ENCODE peak calls at places on chromosomes 5 and 9, in six cellular contexts. K is H1, U is GM12878, C is HepG2, I is GM12891, V is K562. Y is an unnamed sample.

GRCh38 chr9:130446111-130446861 is 1.5 kb downstream of the ASS1 start:
- DNase-seq in U (no peak), K (peak; percentile 67), I (no peak), V (peak; percentile 44), C (peak; percentile 38), Y (no peak)

GRCh38 chr5:53874409-53874808 is 314.0 kb downstream of the NDUFS4 start:
- DNase-seq in U (no peak), K (peak; percentile 54), C (no peak), V (peak; percentile 22), I (no peak), Y (no peak)

GRCh38 chr5:21212026-21212425 is 1224.0 kb upstream of the CDH18 start:
- DNase-seq in V (no peak), U (no peak), C (no peak), I (no peak), K (no peak), Y (no peak)

GRCh38 chr5:142845402-142845901 is 75.3 kb downstream of the ARHGAP26 start:
- DNase-seq in U (peak; percentile 31), C (no peak), I (no peak), V (no peak), K (no peak), Y (no peak)

GRCh38 chr9:34072868-34073590 is 24.3 kb upstream of the UBAP2 start:
- DNase-seq in V (no peak), C (peak; percentile 94), K (peak; percentile 49), I (no peak), U (no peak), Y (no peak)

GRCh38 chr5:163964650-163965049 is 459.2 kb downstream of the MAT2B start:
- DNase-seq in K (no peak), U (no peak), C (no peak), V (no peak), I (no peak), Y (no peak)

GRCh38 chr9:137543237-137543963 is 6.8 kb downstream of the PNPLA7 start:
- DNase-seq in I (no peak), C (no peak), V (no peak), K (no peak), U (no peak), Y (no peak)

GRCh38 chr9:123776856-123777560 is 152.9 kb downstream of the DENND1A start:
- DNase-seq in U (no peak), K (no peak), I (no peak), V (no peak), C (no peak), Y (no peak)

GRCh38 chr5:60549841-60550240 is 150.1 kb downstream of the DEPDC1B start:
- DNase-seq in I (no peak), C (no peak), U (no peak), V (no peak), K (no peak), Y (no peak)

GRCh38 chr5:1998716-1999317 is 116.1 kb upstream of the IRX4 start:
- DNase-seq in V (no peak), U (no peak), I (no peak), K (no peak), C (no peak), Y (no peak)

GRCh38 chr5:146475190-146475801 is 28.2 kb downstream of the TCERG1 start:
- DNase-seq in C (no peak), K (no peak), I (no peak), U (no peak), V (no peak), Y (no peak)

GRCh38 chr9:129561594-129562281 is 59.2 kb downstream of the C9orf50 start:
- DNase-seq in I (no peak), U (no peak), V (no peak), K (no peak), C (no peak), Y (no peak)

GRCh38 chr9:35044071-35044470 is 28.4 kb downstream of the VCP start:
- DNase-seq in V (no peak), K (no peak), C (no peak), U (no peak), I (no peak), Y (no peak)

GRCh38 chr5:169767938-169768337 is 130.9 kb downstream of the DOCK2 start:
- DNase-seq in U (no peak), K (no peak), C (no peak), I (no peak), V (peak; percentile 28), Y (no peak)

GRCh38 chr5:80125962-80126480 is 90.9 kb downstream of the THBS4 start:
- DNase-seq in U (peak; percentile 93), V (no peak), K (no peak), C (no peak), I (no peak), Y (no peak)

GRCh38 chr5:68266457-68266856 is 50.9 kb downstream of the PIK3R1 start:
- DNase-seq in I (no peak), K (no peak), V (no peak), U (no peak), C (no peak), Y (no peak)

GRCh38 chr9:15310448-15310847 is 3.4 kb upstream of the TTC39B start:
- DNase-seq in K (no peak), I (no peak), U (no peak), C (no peak), V (no peak), Y (no peak)

GRCh38 chr9:88996046-88997005 is 5.1 kb downstream of the S1PR3 start:
- DNase-seq in K (no peak), I (no peak), U (no peak), V (no peak), C (no peak), Y (no peak)

GRCh38 chr9:137241490-137242328 is 622 bp downstream of the TUBB4B start:
- DNase-seq in C (peak; percentile 54), I (peak; percentile 65), U (no peak), K (no peak), V (peak; percentile 83), Y (peak; percentile 62)

GRCh38 chr5:143108498-143109128 is 294.9 kb downstream of the NR3C1 start:
- DNase-seq in U (no peak), V (no peak), K (no peak), I (no peak), C (peak; percentile 39), Y (no peak)

GRCh38 chr5:76404694-76405306 is 1.7 kb downstream of the IQGAP2 start:
- DNase-seq in I (no peak), V (peak; percentile 64), U (no peak), K (no peak), C (no peak), Y (no peak)

GRCh38 chr5:166947045-166947444 is 1344.4 kb upstream of the WWC1 start:
- DNase-seq in I (no peak), V (no peak), C (no peak), K (no peak), U (no peak), Y (no peak)

GRCh38 chr5:37786855-37787254 is 53.0 kb downstream of the GDNF start:
- DNase-seq in I (no peak), V (no peak), C (no peak), U (no peak), K (no peak), Y (no peak)

GRCh38 chr9:2802494-2802921 is 41.4 kb downstream of the PUM3 start:
- DNase-seq in U (no peak), K (no peak), V (no peak), C (peak; percentile 5), I (no peak), Y (no peak)

GRCh38 chr9:87864915-87865314 is 17.8 kb upstream of the SPATA31E1 start:
- DNase-seq in I (no peak), U (no peak), K (no peak), C (no peak), V (no peak), Y (no peak)

GRCh38 chr5:73901045-73901444 is 275.0 kb downstream of the ARHGEF28 start:
- DNase-seq in I (no peak), V (no peak), U (no peak), C (no peak), K (no peak), Y (no peak)
- TF ChIP-seq TAF1 in I (no peak), V (no peak), U (no peak), C (no peak), K (no peak), Y (no peak)

DNA sequence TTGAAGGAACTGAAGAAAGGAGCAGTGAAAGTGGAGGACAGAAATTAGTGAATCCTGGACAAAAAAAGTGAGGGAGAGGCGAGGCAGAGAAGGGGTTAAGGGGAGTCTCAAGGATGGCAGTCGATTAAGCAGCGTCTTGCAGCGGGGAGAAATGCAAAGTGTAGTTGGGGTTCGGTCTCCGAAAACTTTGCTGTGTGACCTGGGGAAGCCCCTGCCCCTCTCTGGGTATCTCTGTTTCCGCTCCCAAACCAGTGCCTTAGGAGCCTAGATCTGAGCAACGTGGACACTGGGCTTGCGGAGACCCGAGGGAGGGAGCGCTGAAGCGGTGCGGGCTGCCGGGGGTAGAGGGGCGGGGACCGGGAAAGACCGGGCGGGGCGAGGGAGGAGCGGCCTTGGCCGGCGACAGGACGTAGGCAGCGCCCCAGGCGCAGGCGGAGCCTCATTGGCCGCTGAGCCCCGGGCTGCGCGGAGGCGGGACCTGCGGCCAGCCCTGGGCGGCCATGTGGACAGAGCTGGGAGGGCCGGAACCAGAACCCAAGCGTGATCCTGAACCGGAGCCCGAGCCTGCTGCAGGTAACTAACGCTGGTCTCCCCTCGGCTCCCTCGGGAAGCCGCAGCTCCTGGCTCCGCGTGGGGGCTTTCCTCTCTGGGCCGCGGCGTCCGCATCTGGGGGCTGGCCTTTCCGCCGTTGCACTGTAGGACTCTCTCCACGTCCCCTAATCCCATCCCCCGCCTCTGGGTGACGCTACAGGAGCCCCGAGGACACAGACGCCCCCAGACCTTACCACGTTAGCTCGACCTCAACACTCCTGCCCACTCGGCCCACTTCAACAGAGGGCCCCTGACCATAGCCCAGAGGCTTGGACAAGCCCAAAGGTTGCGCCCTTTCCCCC is at the start of gene ALDH1B1:
- DNase-seq in C (peak; percentile 77), U (peak; percentile 38), I (peak; percentile 93), K (peak; percentile 89), V (peak; percentile 98), Y (peak; percentile 97)
- TF ChIP-seq POLR2A in C (peak; percentile 90), U (peak; percentile 74), I (peak; percentile 57), K (peak; percentile 94), V (peak; percentile 89), Y (peak; percentile 75)

GRCh38 chr5:13278148-13278547 is 666.3 kb downstream of the DNAH5 start:
- DNase-seq in U (no peak), K (no peak), I (no peak), V (no peak), C (no peak), Y (no peak)
- TF ChIP-seq TAF1 in U (no peak), K (no peak), I (no peak), V (no peak), C (no peak), Y (no peak)

GRCh38 chr5:78985407-78986223 is 505 bp upstream of the ARSB start:
- DNase-seq in V (no peak), C (peak; percentile 100), U (no peak), K (no peak), I (no peak), Y (peak; percentile 40)
- TF ChIP-seq POLR2A in V (no peak), C (peak; percentile 98), U (no peak), K (no peak), I (peak; percentile 22), Y (peak; percentile 54)

GRCh38 chr5:179208706-179209358 is 136.4 kb downstream of the ADAMTS2 start:
- DNase-seq in K (no peak), C (no peak), V (no peak), U (no peak), I (no peak), Y (no peak)

GRCh38 chr5:179210478-179210877 is 134.8 kb downstream of the ADAMTS2 start:
- DNase-seq in U (no peak), I (no peak), C (no peak), K (no peak), V (no peak), Y (no peak)

GRCh38 chr5:179207920-179208705 is 137.1 kb downstream of the ADAMTS2 start:
- DNase-seq in I (no peak), V (no peak), C (no peak), K (no peak), U (no peak), Y (no peak)

GRCh38 chr5:179211076-179211475 is 134.2 kb downstream of the ADAMTS2 start:
- DNase-seq in V (no peak), I (no peak), U (no peak), C (no peak), K (no peak), Y (no peak)

GRCh38 chr5:179209359-179210150 is 135.7 kb downstream of the ADAMTS2 start:
- DNase-seq in I (no peak), V (no peak), K (no peak), C (no peak), U (no peak), Y (no peak)
- TF ChIP-seq TAF1 in I (no peak), V (no peak), K (no peak), C (no peak), U (no peak), Y (no peak)

Y was measured in GM12892.